ENCODE peak calls at places on chromosomes 3 and 15, in ten cellular contexts. H, L, Y, J, G, Q, V, K, N and M are unnamed samples.

GRCh38 chr3:9105421-9105820 is 142.1 kb upstream of the RAD18 start:
- DNase-seq in H (no peak), L (peak), Y (no peak), J (no peak), G (no peak), Q (no peak), V (no peak), K (no peak), N (no peak), M (no peak)

GRCh38 chr3:8607285-8608040 is 37.1 kb downstream of the SSUH2 start:
- DNase-seq in H (no peak), L (no peak), Y (peak), J (no peak), G (no peak), Q (peak), V (no peak), K (peak), N (peak), M (no peak)

GRCh38 chr3:118987466-118987865 is 47.2 kb downstream of the IGSF11 start:
- DNase-seq in H (no peak), L (no peak), Y (peak), J (no peak), G (no peak), Q (peak), V (no peak), K (peak), N (no peak), M (no peak)

GRCh38 chr15:101698314-101698713 is 26.0 kb downstream of the TARS3 start:
- DNase-seq in H (no peak), L (no peak), Y (no peak), J (no peak), G (no peak), Q (no peak), V (no peak), K (no peak), N (no peak), M (no peak)

GRCh38 chr15:41806291-41807181 is 21.4 kb upstream of the JMJD7 start:
- DNase-seq in H (no peak), L (no peak), Y (no peak), J (no peak), G (no peak), Q (no peak), V (no peak), K (peak), N (peak), M (no peak)

GRCh38 chr15:61474796-61475195 is 245.7 kb upstream of the RORA start:
- DNase-seq in H (no peak), L (no peak), Y (peak), J (no peak), G (no peak), Q (no peak), V (no peak), K (peak), N (no peak), M (no peak)

GRCh38 chr3:122251428-122251827 is 68.0 kb downstream of the CASR start:
- DNase-seq in H (no peak), L (no peak), Y (no peak), J (no peak), G (no peak), Q (no peak), V (no peak), K (no peak), N (no peak), M (no peak)

GRCh38 chr15:35686347-35686746 is 140.4 kb upstream of the DPH6 start:
- DNase-seq in H (no peak), L (no peak), Y (no peak), J (no peak), G (no peak), Q (no peak), V (no peak), K (no peak), N (no peak), M (no peak)

GRCh38 chr15:47588968-47589367 is 128.3 kb upstream of the SEMA6D start:
- DNase-seq in H (no peak), L (no peak), Y (no peak), J (no peak), G (no peak), Q (no peak), V (no peak), K (peak), N (no peak), M (no peak)

GRCh38 chr3:44554626-44555592 is at the start of gene ZKSCAN7:
- DNase-seq in H (peak), L (no peak), Y (peak), J (peak), G (peak), Q (peak), V (peak), K (no peak), N (no peak), M (peak)

GRCh38 chr15:32886441-32886840 is 168.6 kb downstream of the GREM1 start:
- DNase-seq in H (no peak), L (no peak), Y (no peak), J (no peak), G (no peak), Q (no peak), V (no peak), K (no peak), N (no peak), M (no peak)

GRCh38 chr3:156668073-156668763 is 6.2 kb upstream of the TIPARP start:
- DNase-seq in H (no peak), L (peak), Y (peak), J (no peak), G (no peak), Q (peak), V (no peak), K (peak), N (no peak), M (peak)

GRCh38 chr15:65611888-65612615 is 1.1 kb upstream of the INTS14 start:
- DNase-seq in H (no peak), L (no peak), Y (no peak), J (no peak), G (no peak), Q (no peak), V (no peak), K (no peak), N (no peak), M (no peak)

GRCh38 chr3:196227629-196228493 is 11.5 kb downstream of the SLC51A start:
- DNase-seq in H (no peak), L (no peak), Y (peak), J (no peak), G (no peak), Q (no peak), V (no peak), K (no peak), N (no peak), M (no peak)

GRCh38 chr3:100155105-100155504 is 40.8 kb upstream of the FILIP1L start:
- DNase-seq in H (no peak), L (no peak), Y (peak), J (no peak), G (no peak), Q (no peak), V (no peak), K (no peak), N (no peak), M (no peak)